ENCODE peak calls at places on chromosome 14, in five cellular contexts. U is WTC11, X is NCI-H2081, Q is activated gamma-delta T cell treated with Interleukin-2 at 50 U/mL for 16 hours, F is spleen. E is an unnamed sample.

GRCh38 chr14:96895658-96896271 is 98.6 kb downstream of the VRK1 start:
- DNase-seq in U (no peak), X (no peak), Q (no peak), F (no peak), E (no peak)

GRCh38 chr14:39229222-39229543 is 4.5 kb upstream of the MIA2 start:
- DNase-seq in U (no peak), X (no peak), Q (peak; percentile 48), F (no peak), E (no peak)

GRCh38 chr14:77406086-77406485 is 17.2 kb downstream of the NOXRED1 start:
- DNase-seq in U (no peak), X (no peak), Q (no peak), F (no peak), E (no peak)

GRCh38 chr14:34873591-34874385 is 1.4 kb downstream of the BAZ1A start:
- DNase-seq in U (peak; percentile 78), X (peak; percentile 54), Q (peak; percentile 72), F (peak; percentile 98), E (peak; percentile 92)

GRCh38 chr14:61889914-61890351 is 127.7 kb downstream of the SNAPC1 start:
- DNase-seq in U (no peak), X (no peak), Q (no peak), F (no peak), E (no peak)

GRCh38 chr14:39731912-39732311 is 299.7 kb upstream of the FBXO33 start:
- DNase-seq in U (peak; percentile 35), X (no peak), Q (no peak), F (no peak), E (peak; percentile 12)

GRCh38 chr14:76924363-76925151 is 98.3 kb downstream of the LRRC74A start:
- DNase-seq in U (peak; percentile 86), X (peak; percentile 77), Q (no peak), F (no peak), E (peak; percentile 88)

GRCh38 chr14:36105401-36105800 is 71.1 kb downstream of the PTCSC3 start:
- DNase-seq in U (peak; percentile 21), X (peak; percentile 44), Q (no peak), F (no peak), E (peak; percentile 21)

GRCh38 chr14:94056579-94057308 is 24.3 kb downstream of the DDX24 start:
- DNase-seq in U (no peak), X (no peak), Q (no peak), F (peak; percentile 21), E (no peak)

GRCh38 chr14:51540364-51540763 is 111.3 kb upstream of the FRMD6 start:
- DNase-seq in U (no peak), X (no peak), Q (no peak), F (no peak), E (no peak)

GRCh38 chr14:60931206-60931605 is 49.7 kb downstream of the TRMT5 start:
- DNase-seq in U (no peak), X (peak; percentile 66), Q (no peak), F (no peak), E (no peak)

GRCh38 chr14:98963610-98964009 is 308.4 kb downstream of the BCL11B start:
- DNase-seq in U (no peak), X (no peak), Q (no peak), F (no peak), E (no peak)

GRCh38 chr14:75711796-75712211 is 50.8 kb downstream of the TTLL5 start:
- DNase-seq in U (peak; percentile 13), X (no peak), Q (no peak), F (no peak), E (no peak)

GRCh38 chr14:75442642-75443041 is 14.8 kb downstream of the JDP2 start:
- DNase-seq in U (no peak), X (no peak), Q (no peak), F (no peak), E (no peak)

GRCh38 chr14:92135269-92135668 is 13.5 kb downstream of the CPSF2 start:
- DNase-seq in U (no peak), X (peak; percentile 22), Q (no peak), F (no peak), E (peak; percentile 74)

GRCh38 chr14:93787465-93788306 is 599 bp downstream of the PRIMA1 start:
- DNase-seq in U (peak; percentile 74), X (no peak), Q (no peak), F (no peak), E (no peak)

GRCh38 chr14:91232052-91232451 is 12.5 kb downstream of the GPR68 start:
- DNase-seq in U (no peak), X (no peak), Q (no peak), F (no peak), E (no peak)

GRCh38 chr14:22607291-22607690 is 9.2 kb downstream of the ABHD4 start:
- DNase-seq in U (no peak), X (no peak), Q (no peak), F (no peak), E (no peak)

GRCh38 chr14:54931598-54932340 is 29.1 kb upstream of the GCH1 start:
- DNase-seq in U (no peak), X (no peak), Q (no peak), F (no peak), E (no peak)

GRCh38 chr14:99188721-99189120 is 83.3 kb downstream of the BCL11B start:
- DNase-seq in U (peak; percentile 73), X (no peak), Q (no peak), F (no peak), E (peak; percentile 67)

GRCh38 chr14:104084251-104085002 is 1.1 kb upstream of the ASPG start:
- DNase-seq in U (no peak), X (no peak), Q (no peak), F (no peak), E (no peak)

GRCh38 chr14:54709444-54709843 is 142.5 kb downstream of the SAMD4A start:
- DNase-seq in U (no peak), X (no peak), Q (no peak), F (no peak), E (no peak)

GRCh38 chr14:104085032-104085888 is at the start of gene ASPG:
- DNase-seq in U (peak; percentile 75), X (no peak), Q (no peak), F (peak; percentile 69), E (no peak)

GRCh38 chr14:21997300-21997699 is 323.7 kb upstream of the OR4E1 start:
- DNase-seq in U (peak; percentile 39), X (no peak), Q (no peak), F (no peak), E (no peak)

GRCh38 chr14:58731465-58732330 is 93.9 kb downstream of the DACT1 start:
- DNase-seq in U (no peak), X (no peak), Q (no peak), F (no peak), E (no peak)

GRCh38 chr14:101064121-101064661 is 160.7 kb upstream of the RTL1 start:
- DNase-seq in U (no peak), X (no peak), Q (no peak), F (peak; percentile 65), E (no peak)

GRCh38 chr14:100773331-100774163 is 46.9 kb downstream of the DLK1 start:
- DNase-seq in U (no peak), X (no peak), Q (no peak), F (peak; percentile 68), E (no peak)

GRCh38 chr14:34262511-34262910 is 199.5 kb downstream of the SPTSSA start:
- DNase-seq in U (no peak), X (no peak), Q (no peak), F (no peak), E (no peak)

GRCh38 chr14:37278673-37279538 is 81.2 kb downstream of the MIPOL1 start:
- DNase-seq in U (no peak), X (no peak), Q (no peak), F (no peak), E (no peak)

GRCh38 chr14:50191499-50191898 is 39.9 kb downstream of the SOS2 start:
- DNase-seq in U (no peak), X (no peak), Q (no peak), F (no peak), E (no peak)

GRCh38 chr14:95359974-95360826 is 40.5 kb upstream of the CLMN start:
- DNase-seq in U (peak; percentile 68), X (no peak), Q (no peak), F (no peak), E (no peak)

GRCh38 chr14:92373336-92373735 is 50.4 kb downstream of the SLC24A4 start:
- DNase-seq in U (no peak), X (no peak), Q (no peak), F (no peak), E (no peak)

GRCh38 chr14:32698831-32699230 is 239.8 kb upstream of the NPAS3 start:
- DNase-seq in U (no peak), X (no peak), Q (no peak), F (no peak), E (no peak)

GRCh38 chr14:102317564-102318248 is 1.8 kb upstream of the ZNF839 start:
- DNase-seq in U (no peak), X (peak; percentile 55), Q (no peak), F (peak; percentile 36), E (peak; percentile 72)